ENCODE peak calls at places on chromosome 1, in seven cellular contexts. H is GM20000; O is stimulated activated CD4-positive, alpha-beta T cell treated with anti-CD3 and anti-CD28 coated beads, Interleukin-4, amount 100 ng/mL, for 48 hours; N is tibial nerve; M is stimulated activated CD8-positive, alpha-beta memory T cell treated with anti-CD3 and anti-CD28 coated beads, Interleukin-15, amount 100 ng/mL, for 1 hour; A is activated T-cell treated with anti-CD3 and anti-CD28 coated beads for 1 hour; K is cardiac fibroblast. F is an unnamed sample.

GRCh38 chr1:67194209-67194863 is 28.1 kb downstream of the IL23R start:
- DNase-seq in H (peak), O (no peak), N (no peak), M (no peak), A (no peak), K (no peak), F (no peak)

GRCh38 chr1:21536223-21536622 is 27.0 kb downstream of the ALPL start:
- DNase-seq in H (no peak), O (no peak), N (peak), M (no peak), A (no peak), K (peak), F (no peak)

GRCh38 chr1:48870596-48870995 is 93.9 kb upstream of the BEND5 start:
- DNase-seq in H (no peak), O (no peak), N (no peak), M (no peak), A (no peak), K (peak), F (peak)

GRCh38 chr1:78687914-78688313 is 38.3 kb downstream of the IFI44 start:
- DNase-seq in H (no peak), O (no peak), N (no peak), M (no peak), A (no peak), K (no peak), F (no peak)

GRCh38 chr1:173275496-173275895 is 68.4 kb upstream of the TNFSF4 start:
- DNase-seq in H (no peak), O (no peak), N (no peak), M (no peak), A (no peak), K (no peak), F (peak)

GRCh38 chr1:12415239-12415543 is 185.4 kb downstream of the VPS13D start:
- DNase-seq in H (no peak), O (no peak), N (no peak), M (no peak), A (no peak), K (peak), F (no peak)

GRCh38 chr1:7596126-7596755 is 174.9 kb upstream of the VAMP3 start:
- DNase-seq in H (no peak), O (no peak), N (no peak), M (no peak), A (no peak), K (no peak), F (no peak)

GRCh38 chr1:241156231-241156965 is 200.6 kb downstream of the RGS7 start:
- DNase-seq in H (no peak), O (no peak), N (no peak), M (no peak), A (no peak), K (no peak), F (no peak)

GRCh38 chr1:180053594-180054567 is 99.3 kb downstream of the CEP350 start:
- DNase-seq in H (no peak), O (no peak), N (no peak), M (no peak), A (no peak), K (peak), F (no peak)

F was measured in NCI-H524.